ENCODE peak calls at places on chromosomes 2 and 18, in ten cellular contexts. E, W, C, M, L, R, Q, U, B and J are unnamed samples.

GRCh38 chr2:190540048-190540447 is 5.5 kb upstream of the NEMP2 start:
- DNase-seq in E (no peak), W (no peak), C (no peak), M (no peak), L (no peak), R (no peak), Q (no peak), U (no peak), B (no peak), J (no peak)

GRCh38 chr2:10300997-10301945 is 1.4 kb upstream of the HPCAL1 start:
- DNase-seq in E (no peak), W (no peak), C (no peak), M (no peak), L (no peak), R (no peak), Q (no peak), U (no peak), B (no peak), J (no peak)

GRCh38 chr2:240298803-240299709 is 136.4 kb upstream of the GPC1 start:
- DNase-seq in E (no peak), W (no peak), C (no peak), M (no peak), L (no peak), R (no peak), Q (no peak), U (no peak), B (no peak), J (no peak)

GRCh38 chr2:140711867-140712266 is 1418.9 kb downstream of the LRP1B start:
- DNase-seq in E (no peak), W (no peak), C (no peak), M (no peak), L (no peak), R (no peak), Q (no peak), U (no peak), B (no peak), J (no peak)

GRCh38 chr2:234905547-234906260 is 46.1 kb upstream of the SH3BP4 start:
- DNase-seq in E (no peak), W (no peak), C (peak; percentile 18), M (no peak), L (no peak), R (no peak), Q (no peak), U (peak; percentile 45), B (no peak), J (peak; percentile 62)

GRCh38 chr18:58213445-58213844 is 169.4 kb downstream of the NEDD4L start:
- DNase-seq in E (no peak), W (no peak), C (peak; percentile 95), M (no peak), L (peak; percentile 34), R (no peak), Q (peak; percentile 2), U (peak; percentile 93), B (no peak), J (peak; percentile 91)

GRCh38 chr2:85390941-85391669 is 19.1 kb downstream of the CAPG start:
- DNase-seq in E (peak; percentile 52), W (no peak), C (peak; percentile 33), M (peak; percentile 38), L (peak; percentile 20), R (peak; percentile 52), Q (peak; percentile 38), U (peak; percentile 28), B (no peak), J (no peak)

GRCh38 chr2:119208791-119209203 is 14.8 kb upstream of the STEAP3 start:
- DNase-seq in E (no peak), W (no peak), C (no peak), M (no peak), L (no peak), R (no peak), Q (no peak), U (no peak), B (peak; percentile 18), J (no peak)

GRCh38 chr2:28974252-28974651 is 6.8 kb upstream of the TOGARAM2 start:
- DNase-seq in E (no peak), W (no peak), C (no peak), M (no peak), L (no peak), R (no peak), Q (no peak), U (no peak), B (no peak), J (no peak)

GRCh38 chr2:14199040-14199439 is 433.5 kb upstream of the LRATD1 start:
- DNase-seq in E (no peak), W (no peak), C (no peak), M (no peak), L (no peak), R (no peak), Q (no peak), U (peak; percentile 39), B (no peak), J (no peak)

GRCh38 chr2:201220102-201220570 is 37.2 kb downstream of the CASP10 start:
- DNase-seq in E (peak; percentile 33), W (no peak), C (no peak), M (peak; percentile 92), L (no peak), R (no peak), Q (no peak), U (no peak), B (no peak), J (no peak)